ENCODE peak calls at places on chromosomes 16 and 17, in six cellular contexts. I, R, V, T, X and B are unnamed samples.

GRCh38 chr16:54931041-54931756 is 534 bp downstream of the IRX5 start:
- DNase-seq in R (no peak), V (peak), T (peak), X (peak), I (peak), B (peak)

GRCh38 chr17:75457047-75457654 is 716 bp downstream of the TMEM94 start:
- DNase-seq in X (peak), R (peak), I (peak), T (peak), V (peak), B (peak)

GRCh38 chr17:933168-934083 is 46.1 kb downstream of the NXN start:
- DNase-seq in X (no peak), I (peak), T (peak), R (peak), V (peak), B (peak)

GRCh38 chr16:70688266-70688742 is 2.5 kb upstream of the MTSS2 start:
- DNase-seq in T (peak), X (peak), I (no peak), V (peak), R (no peak), B (no peak)

GRCh38 chr17:29059281-29059680 is 16.3 kb downstream of the PIPOX start:
- DNase-seq in X (no peak), I (no peak), T (no peak), V (peak), R (peak), B (peak)

GRCh38 chr16:67101683-67102082 is 8.1 kb upstream of the PHAF1 start:
- DNase-seq in I (no peak), X (no peak), T (no peak), V (peak), R (no peak), B (no peak)

GRCh38 chr17:72412650-72413076 is 291.8 kb downstream of the SOX9 start:
- DNase-seq in R (no peak), X (no peak), V (peak), I (no peak), T (no peak), B (no peak)

GRCh38 chr16:1057252-1057932 is 15.2 kb upstream of the SSTR5 start:
- DNase-seq in X (peak), V (peak), R (peak), I (peak), T (peak), B (peak)

GRCh38 chr17:45681706-45682105 is 102.4 kb upstream of the CRHR1 start:
- DNase-seq in V (no peak), X (no peak), R (no peak), I (no peak), T (no peak), B (no peak)

GRCh38 chr16:27596411-27596810 is 46.5 kb downstream of the KATNIP start:
- DNase-seq in X (no peak), R (no peak), V (no peak), T (no peak), I (no peak), B (no peak)

GRCh38 chr16:79751785-79752184 is 151.2 kb upstream of the MAF start:
- DNase-seq in V (peak), I (no peak), T (no peak), R (no peak), X (no peak), B (no peak)

GRCh38 chr16:85750827-85751641 is at the start of gene C16orf74:
- DNase-seq in R (peak), I (peak), T (peak), V (peak), X (peak), B (peak)

GRCh38 chr16:77599793-77600415 is 122.4 kb upstream of the NUDT7 start:
- DNase-seq in T (peak), X (peak), R (peak), V (peak), I (peak), B (peak)

GRCh38 chr17:47941998-47942490 is 673 bp downstream of the PNPO start:
- DNase-seq in T (peak), X (peak), R (no peak), V (peak), I (no peak), B (no peak)

GRCh38 chr17:299546-299945 is 53.1 kb downstream of the RPH3AL start:
- DNase-seq in R (no peak), V (no peak), T (no peak), X (peak), I (no peak), B (no peak)

GRCh38 chr16:15958703-15959348 is 9.4 kb downstream of the ABCC1 start:
- DNase-seq in I (peak), T (no peak), X (no peak), R (no peak), V (no peak), B (no peak)

GRCh38 chr17:41308251-41308917 is 725 bp downstream of the KRTAP16-1 start:
- DNase-seq in R (no peak), V (peak), I (no peak), T (no peak), X (no peak), B (no peak)

GRCh38 chr16:31179153-31179746 is 689 bp upstream of the FUS start:
- DNase-seq in V (peak), X (no peak), I (no peak), T (no peak), R (no peak), B (no peak)

GRCh38 chr17:67441052-67441738 is 64.1 kb downstream of the PITPNC1 start:
- DNase-seq in I (peak), T (no peak), V (peak), R (peak), X (no peak), B (peak)

GRCh38 chr16:85057948-85058347 is 30.4 kb downstream of the KIAA0513 start:
- DNase-seq in V (no peak), I (no peak), T (no peak), X (no peak), R (no peak), B (no peak)

GRCh38 chr17:57918017-57918895 is 37.0 kb downstream of the CUEDC1 start:
- DNase-seq in R (peak), X (no peak), I (peak), V (peak), T (no peak), B (no peak)
- TF ChIP-seq EZH2phosphoT487 in R (no peak), X (no peak), I (no peak), V (no peak), T (no peak), B (no peak)

GRCh38 chr17:50529849-50530248 is 2.7 kb upstream of the EPN3 start:
- DNase-seq in T (no peak), I (no peak), R (no peak), V (no peak), X (no peak), B (no peak)
- H3K27ac ChIP-seq in T (no peak), I (no peak), R (no peak), V (no peak), X (no peak), B (no peak)

GRCh38 chr16:4114257-4115208 is 1.7 kb downstream of the ADCY9 start:
- DNase-seq in V (peak), T (no peak), I (no peak), X (no peak), R (no peak), B (no peak)
- H3K4me3 ChIP-seq in V (peak), T (peak), I (peak), X (no peak), R (no peak), B (peak)

GRCh38 chr16:74811911-74812310 is 37.3 kb upstream of the FA2H start:
- DNase-seq in T (no peak), V (no peak), I (no peak), R (no peak), X (no peak), B (no peak)
- TF ChIP-seq EZH2phosphoT487 in T (no peak), V (no peak), I (no peak), R (no peak), X (no peak), B (no peak)

DNA sequence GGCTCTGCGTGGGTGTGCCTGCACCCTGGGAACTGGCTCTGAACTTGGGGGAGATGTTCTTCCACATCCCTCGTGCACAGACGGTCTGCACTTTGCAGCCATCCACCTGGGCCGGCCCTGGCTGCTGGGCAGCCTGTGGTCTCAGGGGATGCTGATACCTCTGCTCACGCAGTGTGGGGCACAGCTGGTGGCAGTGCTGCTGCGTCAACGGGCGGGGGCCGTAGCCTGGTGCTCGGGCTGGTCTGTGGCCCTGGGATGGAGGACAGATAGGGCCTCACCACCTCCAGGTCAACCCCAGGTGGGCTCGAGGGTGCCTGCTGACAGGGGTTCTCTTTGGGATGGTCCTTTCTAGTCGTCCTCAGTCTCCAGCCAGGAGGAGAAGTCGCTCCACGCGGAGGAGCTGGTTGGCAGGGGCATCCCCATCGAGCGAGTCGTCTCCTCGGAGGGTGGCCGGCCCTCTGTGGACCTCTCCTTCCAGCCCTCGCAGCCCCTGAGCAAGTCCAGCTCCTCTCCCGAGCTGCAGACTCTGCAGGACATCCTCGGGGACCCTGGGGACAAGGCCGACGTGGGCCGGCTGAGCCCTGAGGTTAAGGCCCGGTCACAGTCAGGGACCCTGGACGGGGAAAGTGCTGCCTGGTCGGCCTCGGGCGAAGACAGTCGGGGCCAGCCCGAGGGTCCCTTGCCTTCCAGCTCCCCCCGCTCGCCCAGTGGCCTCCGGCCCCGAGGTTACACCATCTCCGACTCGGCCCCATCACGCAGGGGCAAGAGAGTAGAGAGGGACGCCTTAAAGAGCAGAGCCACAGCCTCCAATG is 36.3 kb downstream of the TSC2 start:
- DNase-seq in I (no peak), T (no peak), X (no peak), R (no peak), V (no peak), B (no peak)
- H3K27ac ChIP-seq in I (no peak), T (no peak), X (no peak), R (no peak), V (no peak), B (no peak)

GRCh38 chr17:50265212-50265611 is 9.1 kb upstream of the TMEM92 start:
- DNase-seq in T (no peak), X (peak), R (no peak), I (no peak), V (no peak), B (peak)

GRCh38 chr17:50266384-50267073 is 7.7 kb upstream of the TMEM92 start:
- DNase-seq in X (peak), T (no peak), V (peak), I (no peak), R (peak), B (peak)

GRCh38 chr17:50264263-50265113 is 9.8 kb upstream of the TMEM92 start:
- DNase-seq in I (peak), R (no peak), T (peak), V (peak), X (peak), B (peak)

GRCh38 chr17:50267074-50267841 is 7.0 kb upstream of the TMEM92 start:
- DNase-seq in T (no peak), I (no peak), V (peak), R (no peak), X (peak), B (peak)

DNA sequence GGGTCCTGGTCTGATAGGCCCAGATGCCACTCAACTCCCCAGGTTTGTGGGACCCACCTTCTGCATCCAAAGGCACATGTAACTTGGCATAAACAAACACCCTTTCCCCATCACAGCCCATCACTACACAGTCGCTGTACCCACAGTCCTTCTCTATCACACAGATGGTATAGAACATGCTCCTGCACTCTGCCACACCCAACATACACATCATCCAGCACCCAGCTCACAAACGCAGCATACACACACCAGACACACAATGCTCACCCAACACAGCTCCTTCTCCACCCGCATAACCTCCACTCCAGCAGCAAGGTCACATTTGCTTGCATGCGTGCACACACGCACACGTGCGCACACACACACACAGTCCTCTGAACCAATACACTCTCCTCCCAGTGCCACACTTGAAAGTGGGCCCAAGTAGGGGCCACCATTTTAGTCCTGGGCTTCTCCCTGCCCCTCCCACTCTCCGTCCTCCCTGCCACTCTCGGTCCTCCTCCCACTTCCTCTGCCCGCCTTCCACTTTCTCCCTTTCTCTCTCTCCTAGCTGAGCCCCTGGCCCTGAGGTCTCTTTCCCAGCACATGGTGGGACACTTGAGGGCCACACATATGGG is 8.5 kb upstream of the TMEM92 start:
- DNase-seq in V (no peak), X (peak), I (no peak), R (no peak), T (no peak), B (peak)
- H3K4me3 ChIP-seq in V (peak), X (no peak), I (no peak), R (no peak), T (no peak), B (no peak)